ENCODE peak calls at places on chromosome 7, in four cellular contexts. M, N, V and D are unnamed samples. For H3K27me3, the result is how much of the 10 kb centered on the place peaks cover.

GRCh38 chr7:139687980-139688632 is 89.7 kb downstream of the HIPK2 start:
- DNase-seq in M (no peak), N (peak), V (peak), D (no peak)

GRCh38 chr7:27459729-27460048 is 203.0 kb downstream of the HIBADH start:
- DNase-seq in M (no peak), N (no peak), V (no peak), D (no peak)

GRCh38 chr7:56033671-56034432 is 17.4 kb downstream of the PSPH start:
- DNase-seq in M (peak), N (peak), V (peak), D (peak)

GRCh38 chr7:44607141-44608068 is 978 bp downstream of the OGDH start:
- DNase-seq in M (no peak), N (no peak), V (no peak), D (no peak)

GRCh38 chr7:112481833-112482669 is 1.3 kb downstream of the LSMEM1 start:
- DNase-seq in M (no peak), N (peak), V (peak), D (peak)

GRCh38 chr7:92723205-92723604 is 113.2 kb downstream of the CDK6 start:
- DNase-seq in M (no peak), N (peak), V (no peak), D (peak)

GRCh38 chr7:43105521-43106120 is 6.8 kb upstream of the HECW1 start:
- DNase-seq in M (no peak), N (peak), V (no peak), D (no peak)

GRCh38 chr7:47215049-47215448 is 366.9 kb downstream of the TNS3 start:
- DNase-seq in M (no peak), N (no peak), V (no peak), D (no peak)

GRCh38 chr7:29194206-29194593 is 375 bp upstream of the CHN2 start:
- DNase-seq in M (no peak), N (no peak), V (no peak), D (no peak)

GRCh38 chr7:67937717-67938191 is 941.1 kb downstream of the TYW1 start:
- DNase-seq in M (no peak), N (peak), V (no peak), D (no peak)

GRCh38 chr7:155448632-155449007 is 9.3 kb upstream of the EN2 start:
- DNase-seq in M (no peak), N (no peak), V (no peak), D (no peak)

GRCh38 chr7:151281686-151282085 is 33.2 kb upstream of the SMARCD3 start:
- DNase-seq in M (no peak), N (no peak), V (no peak), D (no peak)

GRCh38 chr7:36821617-36822016 is 97.3 kb upstream of the AOAH start:
- DNase-seq in M (no peak), N (no peak), V (no peak), D (no peak)

GRCh38 chr7:96327429-96327828 is 5.5 kb upstream of the SLC25A13 start:
- DNase-seq in M (no peak), N (no peak), V (no peak), D (no peak)

GRCh38 chr7:42493436-42494198 is 256.6 kb upstream of the GLI3 start:
- DNase-seq in M (no peak), N (peak), V (peak), D (peak)

GRCh38 chr7:95675016-95675415 is 78.7 kb upstream of the PDK4 start:
- DNase-seq in M (no peak), N (no peak), V (no peak), D (no peak)

GRCh38 chr7:82985144-82985802 is 177.4 kb downstream of the PCLO start:
- DNase-seq in M (no peak), N (no peak), V (no peak), D (no peak)

GRCh38 chr7:91772100-91772794 is 108.3 kb downstream of the MTERF1 start:
- DNase-seq in M (no peak), N (no peak), V (no peak), D (no peak)

DNA sequence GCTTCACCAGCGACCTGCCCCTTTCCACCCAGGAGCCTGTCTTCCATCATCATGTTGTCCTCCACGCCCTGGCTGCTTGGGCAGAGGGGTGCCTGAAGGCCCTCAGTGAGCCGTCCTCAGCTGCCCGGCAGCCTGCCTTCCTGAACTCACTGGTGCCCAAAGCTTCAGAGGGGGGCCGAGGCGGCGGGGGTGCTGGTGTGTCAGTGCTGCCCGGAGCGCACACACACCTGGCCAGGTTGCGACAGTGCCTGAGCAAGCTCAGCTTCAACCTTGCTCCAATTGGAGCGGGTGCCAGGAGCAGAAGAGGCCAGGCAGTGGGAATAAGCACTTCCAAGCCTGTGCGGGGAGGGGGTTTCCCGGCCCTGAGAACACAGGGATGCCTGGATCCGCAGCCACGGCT is 566.3 kb downstream of the INHBA start:
- DNase-seq in M (no peak), N (no peak), V (no peak), D (no peak)
- H3K27me3 ChIP-seq in M (under half), N (under half), V (under half), D (under half)

GRCh38 chr7:12729112-12729511 is 41.7 kb downstream of the ARL4A start:
- DNase-seq in M (no peak), N (peak), V (peak), D (peak)
- TF ChIP-seq FOS in M (no peak), N (no peak), V (no peak), D (no peak)

GRCh38 chr7:2686101-2686500 is 1.9 kb upstream of the AMZ1 start:
- DNase-seq in M (no peak), N (no peak), V (no peak), D (no peak)
- H3K27me3 ChIP-seq in M (under half), N (under half), V (half or more), D (under half)

DNA sequence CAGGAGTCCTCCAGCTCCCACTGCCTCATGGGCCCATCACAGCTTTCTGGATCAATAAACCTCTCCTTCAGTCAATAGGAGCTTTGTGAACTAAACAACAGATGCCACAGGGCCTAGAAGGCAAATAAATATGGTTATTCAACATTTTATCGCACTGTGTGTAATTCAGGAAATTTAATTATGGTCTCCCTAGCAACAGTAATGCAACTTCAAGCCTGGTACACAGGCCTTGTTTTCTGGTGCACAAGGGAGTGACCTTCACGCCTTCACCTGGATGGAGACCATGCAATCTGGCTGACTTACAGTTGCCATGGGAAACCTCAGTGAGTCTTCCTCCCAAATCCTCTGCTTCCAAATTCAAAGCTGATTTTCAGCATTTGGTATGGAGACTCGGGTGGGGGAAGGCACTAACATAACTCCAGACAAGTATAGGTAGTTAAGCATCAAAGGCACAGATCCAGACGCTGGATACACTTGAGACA is 441.1 kb upstream of the NPVF start:
- DNase-seq in M (no peak), N (no peak), V (no peak), D (no peak)
- TF ChIP-seq FOS in M (no peak), N (no peak), V (no peak), D (no peak)

GRCh38 chr7:100964630-100965029 is 4.7 kb upstream of the MUC12 start:
- DNase-seq in M (no peak), N (no peak), V (no peak), D (no peak)

GRCh38 chr7:100963874-100964273 is 5.5 kb upstream of the MUC12 start:
- DNase-seq in M (no peak), N (no peak), V (no peak), D (no peak)

GRCh38 chr7:100965723-100966541 is 3.4 kb upstream of the MUC12 start:
- DNase-seq in M (no peak), N (no peak), V (peak), D (peak)

GRCh38 chr7:100966542-100967291 is 2.6 kb upstream of the MUC12 start:
- DNase-seq in M (no peak), N (no peak), V (no peak), D (no peak)

GRCh38 chr7:100965051-100965722 is 4.2 kb upstream of the MUC12 start:
- DNase-seq in M (no peak), N (no peak), V (peak), D (no peak)
- H3K27me3 ChIP-seq in M (under half), N (half or more), V (half or more), D (under half)

GRCh38 chr7:52639981-52640380 is 395.5 kb upstream of the POM121L12 start:
- DNase-seq in M (no peak), N (no peak), V (no peak), D (no peak)
- TF ChIP-seq FOS in M (no peak), N (no peak), V (no peak), D (no peak)

DNA sequence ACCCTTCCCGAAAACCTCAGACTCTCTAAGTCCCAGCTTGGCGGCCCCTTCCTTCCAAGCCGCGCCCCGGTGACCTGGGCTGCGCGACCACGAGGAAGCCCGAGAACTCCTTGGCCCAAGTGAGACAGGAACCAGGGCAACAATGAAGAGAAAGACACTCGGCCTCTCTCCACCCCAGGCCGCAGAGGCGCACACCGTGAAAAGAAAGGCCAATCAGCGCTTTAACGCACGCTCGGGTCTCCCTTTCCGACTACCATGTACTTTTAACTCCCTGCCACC is 166.4 kb upstream of the PPP1R3A start:
- DNase-seq in M (no peak), N (no peak), V (no peak), D (no peak)
- H3K27me3 ChIP-seq in M (under half), N (half or more), V (under half), D (half or more)

GRCh38 chr7:153193144-153193595 is 433.6 kb downstream of the ACTR3B start:
- DNase-seq in M (no peak), N (no peak), V (peak), D (no peak)
- TF ChIP-seq FOS in M (no peak), N (no peak), V (no peak), D (no peak)

DNA sequence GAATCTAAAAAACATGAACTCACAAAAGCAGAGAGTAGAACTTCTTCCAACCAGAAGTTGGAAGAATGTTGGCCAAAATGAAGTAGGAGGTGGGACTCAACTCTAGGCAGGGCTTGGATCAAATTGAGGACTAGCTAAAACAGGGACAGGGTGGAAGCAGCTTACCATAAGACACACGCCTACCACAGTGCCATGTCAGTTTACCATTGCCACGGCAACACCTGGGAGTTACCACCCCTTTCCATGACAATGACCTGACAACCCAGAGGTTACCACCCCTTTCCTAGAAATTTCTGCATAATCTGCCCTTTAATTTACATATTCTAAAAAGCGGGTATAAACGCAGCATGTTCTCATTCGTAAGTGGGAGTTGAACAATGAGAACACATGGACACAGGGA is 72.8 kb downstream of the GCC1 start:
- DNase-seq in M (no peak), N (no peak), V (no peak), D (no peak)
- H3K27me3 ChIP-seq in M (under half), N (under half), V (under half), D (under half)